ENCODE peak calls at places on chromosome 18, in four cellular contexts. J is lung microvascular endothelial cell; T is activated CD4-positive, alpha-beta T cell treated with anti-CD3 and anti-CD28 coated beads, Interleukin-2, amount 10 ng/mL, durations not matched to agents 7 days and 5 days; W is activated naive CD4-positive, alpha-beta T cell. I is an unnamed sample.

GRCh38 chr18:73884868-73885267 is 262.8 kb downstream of the FBXO15 start:
- DNase-seq in T (no peak), J (no peak), W (no peak), I (no peak)

GRCh38 chr18:79200546-79201268 is 131.5 kb downstream of the ATP9B start:
- DNase-seq in J (peak), T (no peak), W (peak), I (peak)

GRCh38 chr18:22048221-22048620 is 121.2 kb upstream of the GATA6 start:
- DNase-seq in W (no peak), T (no peak), J (no peak), I (no peak)

GRCh38 chr18:67265464-67266245 is 250.9 kb downstream of the DSEL start:
- DNase-seq in W (no peak), T (peak), J (peak), I (no peak)

GRCh38 chr18:44048846-44049245 is 631.8 kb upstream of the SETBP1 start:
- DNase-seq in J (no peak), T (no peak), W (no peak), I (no peak)

GRCh38 chr18:63444567-63444966 is 22.3 kb upstream of the VPS4B start:
- DNase-seq in J (peak), T (no peak), W (no peak), I (no peak)

GRCh38 chr18:48376406-48376805 is 32.8 kb downstream of the ZBTB7C start:
- DNase-seq in J (no peak), T (no peak), W (no peak), I (no peak)

GRCh38 chr18:21457179-21457535 is 143.3 kb downstream of the ESCO1 start:
- DNase-seq in J (no peak), W (no peak), T (no peak), I (no peak)

GRCh38 chr18:7084766-7085080 is 32.9 kb downstream of the LAMA1 start:
- DNase-seq in T (no peak), J (no peak), W (no peak), I (no peak)

GRCh38 chr18:4751523-4751922 is 296.4 kb upstream of the DLGAP1 start:
- DNase-seq in W (no peak), J (no peak), T (no peak), I (no peak)

GRCh38 chr18:69257861-69258458 is 142.7 kb upstream of the DOK6 start:
- DNase-seq in J (no peak), T (no peak), W (no peak), I (no peak)

GRCh38 chr18:48075707-48076093 is 145.2 kb upstream of the SMAD2 start:
- DNase-seq in T (no peak), W (no peak), J (no peak), I (no peak)

GRCh38 chr18:8389391-8390340 is 219.6 kb upstream of the RAB12 start:
- DNase-seq in J (peak), T (peak), W (no peak), I (peak)

GRCh38 chr18:79982736-79983135 is 5.6 kb downstream of the TXNL4A start:
- DNase-seq in T (peak), J (peak), W (no peak), I (no peak)

GRCh38 chr18:5600376-5601071 is 56.7 kb upstream of the EPB41L3 start:
- DNase-seq in T (no peak), W (no peak), J (no peak), I (no peak)

GRCh38 chr18:70337139-70337972 is 48.5 kb downstream of the SOCS6 start:
- DNase-seq in J (peak), T (no peak), W (no peak), I (no peak)

GRCh38 chr18:3350566-3351527 is 88.9 kb downstream of the MYL12B start:
- DNase-seq in W (no peak), J (peak), T (no peak), I (no peak)

GRCh38 chr18:54254265-54254758 is 15.0 kb upstream of the POLI start:
- DNase-seq in T (no peak), W (no peak), J (no peak), I (no peak)

GRCh38 chr18:77016936-77017335 is 115.6 kb downstream of the MBP start:
- DNase-seq in J (no peak), W (no peak), T (no peak), I (no peak)

GRCh38 chr18:13480856-13481255 is 245.5 kb downstream of the FAM210A start:
- DNase-seq in W (no peak), J (no peak), T (no peak), I (no peak)

GRCh38 chr18:78240867-78241266 is 738.8 kb upstream of the SALL3 start:
- DNase-seq in W (no peak), J (no peak), T (no peak), I (no peak)

GRCh38 chr18:8705280-8705940 is at the start of gene MTCL1:
- DNase-seq in J (peak), T (peak), W (no peak), I (peak)

GRCh38 chr18:57543560-57543959 is 42.9 kb downstream of the FECH start:
- DNase-seq in W (no peak), T (no peak), J (no peak), I (no peak)

GRCh38 chr18:58528011-58528367 is 100.9 kb downstream of the ALPK2 start:
- DNase-seq in T (no peak), J (no peak), W (no peak), I (no peak)

GRCh38 chr18:27985800-27986199 is 191.1 kb downstream of the CDH2 start:
- DNase-seq in J (no peak), T (no peak), W (no peak), I (no peak)

GRCh38 chr18:10059610-10060468 is 146.0 kb downstream of the VAPA start:
- DNase-seq in W (no peak), T (no peak), J (peak), I (no peak)

GRCh38 chr18:62938006-62938405 is 222.7 kb downstream of the PHLPP1 start:
- DNase-seq in J (no peak), W (no peak), T (no peak), I (no peak)

GRCh38 chr18:43661570-43661969 is 384.3 kb upstream of the SYT4 start:
- DNase-seq in J (peak), W (no peak), T (no peak), I (no peak)

GRCh38 chr18:77132369-77133050 is at the start of gene MBP:
- DNase-seq in J (no peak), W (peak), T (peak), I (peak)

GRCh38 chr18:56257215-56257614 is 381.2 kb downstream of the TXNL1 start:
- DNase-seq in W (no peak), J (peak), T (no peak), I (no peak)

GRCh38 chr18:46281185-46282176 is 177.3 kb downstream of the HAUS1 start:
- DNase-seq in W (peak), J (peak), T (peak), I (peak)

I was measured in mesothelial cell of epicardium.